ENCODE peak calls at places on chromosomes 6 and 20, in seven cellular contexts. R is brain microvascular endothelial cell; L is fibroblast of mammary gland; A is cardiac muscle cell; U is HFF-Myc; C is activated gamma-delta T cell treated with Interleukin-2 at 50 U/mL for 16 hours; F is stimulated activated CD4-positive, alpha-beta T cell treated with anti-CD3 and anti-CD28 coated beads, TNF-alpha, amount 100 ng/mL, for 1 hour. G is an unnamed sample.

GRCh38 chr20:3613821-3614440 is 49.3 kb downstream of the GFRA4 start:
- DNase-seq in F (no peak), U (peak; percentile 41), R (peak; percentile 14), C (no peak), L (peak; percentile 19), A (no peak), G (no peak)

GRCh38 chr6:2097464-2097863 is 147.9 kb downstream of the GMDS start:
- DNase-seq in L (no peak), A (no peak), F (no peak), C (no peak), U (no peak), R (no peak), G (no peak)

GRCh38 chr6:35124356-35124755 is 16.8 kb downstream of the TCP11 start:
- DNase-seq in A (no peak), U (no peak), F (no peak), L (no peak), R (no peak), C (no peak), G (no peak)

GRCh38 chr6:148528292-148528691 is 185.7 kb downstream of the SASH1 start:
- DNase-seq in L (no peak), R (no peak), C (no peak), U (no peak), A (no peak), F (no peak), G (no peak)

GRCh38 chr20:42492998-42493397 is 696.7 kb downstream of the PTPRT start:
- DNase-seq in R (no peak), U (no peak), A (no peak), C (no peak), F (no peak), L (no peak), G (no peak)

GRCh38 chr6:36953931-36954261 is 642 bp upstream of the PI16 start:
- DNase-seq in F (no peak), C (no peak), A (no peak), R (no peak), U (no peak), L (no peak), G (no peak)

GRCh38 chr20:37559312-37560027 is 31.8 kb upstream of the BLCAP start:
- DNase-seq in F (no peak), R (no peak), U (no peak), L (no peak), C (no peak), A (no peak), G (no peak)

GRCh38 chr6:88722691-88723090 is 240.7 kb downstream of the RNGTT start:
- DNase-seq in R (peak; percentile 18), L (no peak), F (no peak), U (no peak), A (no peak), C (no peak), G (no peak)

GRCh38 chr20:59520814-59521213 is 83.5 kb upstream of the PHACTR3 start:
- DNase-seq in R (no peak), F (no peak), C (no peak), L (no peak), U (no peak), A (no peak), G (no peak)

GRCh38 chr20:10984899-10985298 is 311.1 kb upstream of the JAG1 start:
- DNase-seq in F (no peak), U (no peak), C (no peak), L (no peak), R (no peak), A (no peak), G (peak; percentile 28)

GRCh38 chr20:4820833-4821518 is 99.3 kb downstream of the PRND start:
- DNase-seq in F (no peak), U (peak; percentile 30), R (peak; percentile 38), L (peak; percentile 85), C (no peak), A (no peak), G (peak; percentile 35)

GRCh38 chr20:47576516-47577033 is 74.9 kb downstream of the NCOA3 start:
- DNase-seq in C (no peak), U (peak; percentile 71), R (peak; percentile 92), A (peak; percentile 92), F (no peak), L (peak; percentile 85), G (peak; percentile 87)

GRCh38 chr20:25984933-25985332 is 288.3 kb upstream of the ZNF337 start:
- DNase-seq in U (peak; percentile 16), F (no peak), C (peak; percentile 38), L (peak; percentile 14), A (peak; percentile 19), R (no peak), G (no peak)

GRCh38 chr6:24543683-24544082 is 48.9 kb downstream of the ALDH5A1 start:
- DNase-seq in C (no peak), R (no peak), U (no peak), A (no peak), F (no peak), L (no peak), G (no peak)

GRCh38 chr6:380234-381218 is 11.0 kb upstream of the IRF4 start:
- DNase-seq in R (no peak), A (no peak), L (no peak), F (no peak), C (no peak), U (no peak), G (no peak)

GRCh38 chr20:3092611-3093379 is 8.3 kb upstream of the AVP start:
- DNase-seq in C (peak; percentile 37), R (no peak), F (no peak), L (no peak), U (no peak), A (no peak), G (no peak)

GRCh38 chr20:36885355-36885754 is 9.4 kb downstream of the TLDC2 start:
- DNase-seq in L (peak; percentile 26), R (no peak), A (no peak), U (no peak), C (no peak), F (no peak), G (no peak)

GRCh38 chr20:47753571-47754120 is 31.6 kb downstream of the SULF2 start:
- DNase-seq in A (no peak), F (no peak), U (no peak), L (no peak), C (no peak), R (no peak), G (no peak)

GRCh38 chr6:84762941-84763396 is 1.4 kb downstream of the TBX18 start:
- DNase-seq in U (no peak), L (no peak), F (no peak), R (no peak), C (no peak), A (no peak), G (no peak)

GRCh38 chr6:73954843-73955242 is 258.8 kb downstream of the CD109 start:
- DNase-seq in A (no peak), F (no peak), U (no peak), L (no peak), R (no peak), C (no peak), G (no peak)

GRCh38 chr6:26104457-26105108 is 17.4 kb downstream of the HFE start:
- DNase-seq in L (no peak), U (no peak), A (no peak), C (no peak), R (no peak), F (no peak), G (no peak)

GRCh38 chr20:13147071-13147961 is 73.8 kb upstream of the ISM1 start:
- DNase-seq in C (no peak), R (no peak), A (peak; percentile 86), F (no peak), U (no peak), L (no peak), G (no peak)

GRCh38 chr6:159075506-159076100 is 30.8 kb upstream of the TAGAP start:
- DNase-seq in C (no peak), L (peak; percentile 15), A (no peak), R (peak; percentile 17), F (no peak), U (no peak), G (no peak)

GRCh38 chr6:40894962-40895799 is 143.8 kb downstream of the UNC5CL start:
- DNase-seq in L (peak; percentile 57), U (no peak), C (no peak), A (peak; percentile 78), R (peak; percentile 43), F (no peak), G (peak; percentile 42)

GRCh38 chr6:39937686-39938333 is 3.5 kb upstream of the MOCS1 start:
- DNase-seq in R (no peak), A (no peak), U (no peak), C (no peak), L (no peak), F (no peak), G (no peak)

GRCh38 chr20:23314714-23315498 is 35.7 kb upstream of the NXT1 start:
- DNase-seq in L (no peak), A (no peak), F (no peak), C (no peak), U (no peak), R (no peak), G (no peak)

GRCh38 chr6:83702077-83702476 is 6.8 kb downstream of the SNAP91 start:
- DNase-seq in F (no peak), L (no peak), A (no peak), R (no peak), C (no peak), U (no peak), G (no peak)

GRCh38 chr6:32163559-32164258 is 686 bp upstream of the EGFL8 start:
- DNase-seq in L (no peak), F (no peak), R (no peak), C (no peak), A (no peak), U (no peak), G (peak; percentile 97)

GRCh38 chr20:9912858-9913434 is 74.1 kb upstream of the PAK5 start:
- DNase-seq in A (peak; percentile 40), C (peak; percentile 4), R (peak; percentile 65), U (peak; percentile 31), L (peak; percentile 51), F (no peak), G (peak; percentile 55)

GRCh38 chr6:36851632-36852031 is 12.4 kb upstream of the CPNE5 start:
- DNase-seq in R (no peak), A (no peak), C (no peak), U (no peak), F (no peak), L (no peak), G (peak; percentile 36)

GRCh38 chr6:144395014-144395413 is 109.9 kb downstream of the UTRN start:
- DNase-seq in F (no peak), R (no peak), U (no peak), C (no peak), L (peak; percentile 45), A (no peak), G (peak; percentile 86)

GRCh38 chr6:37893262-37893661 is 73.7 kb downstream of the ZFAND3 start:
- DNase-seq in C (no peak), F (no peak), R (no peak), U (no peak), A (no peak), L (no peak), G (no peak)

GRCh38 chr6:93087606-93088005 is 331.8 kb downstream of the EPHA7 start:
- DNase-seq in U (no peak), C (no peak), L (no peak), F (no peak), A (no peak), R (no peak), G (no peak)

GRCh38 chr6:160883560-160883959 is 108.0 kb upstream of the MAP3K4 start:
- DNase-seq in L (no peak), U (no peak), A (no peak), R (no peak), F (no peak), C (no peak), G (no peak)

GRCh38 chr20:48919882-48920526 is 1.5 kb upstream of the ARFGEF2 start:
- DNase-seq in R (no peak), A (no peak), U (no peak), C (no peak), L (no peak), F (no peak), G (no peak)

G was measured in COLO829.